ENCODE peak calls at places on chromosomes 12 and 14, in five cellular contexts. G, X, C, Z and I are unnamed samples. For H3K4me1, the result is how much of the 10 kb centered on the place peaks cover.

GRCh38 chr12:26319511-26319910 is 124.1 kb downstream of the SSPN start:
- DNase-seq in Z (peak), C (peak), X (peak), G (peak), I (peak)

GRCh38 chr12:52417742-52418141 is 11.6 kb upstream of the KRT82 start:
- DNase-seq in G (no peak), Z (no peak), X (no peak), C (no peak), I (no peak)

GRCh38 chr12:76470028-76470939 is 89.3 kb downstream of the OSBPL8 start:
- DNase-seq in C (peak), G (no peak), X (no peak), Z (no peak), I (peak)

GRCh38 chr14:100620437-100621100 is 33.4 kb upstream of the BEGAIN start:
- DNase-seq in G (peak), X (peak), Z (no peak), C (no peak), I (no peak)

GRCh38 chr12:92530706-92531105 is 172.1 kb upstream of the PLEKHG7 start:
- DNase-seq in C (no peak), X (no peak), G (no peak), Z (no peak), I (no peak)

GRCh38 chr12:63882844-63883243 is 38.3 kb downstream of the SRGAP1 start:
- DNase-seq in G (no peak), C (peak), X (no peak), Z (no peak), I (peak)

GRCh38 chr14:70730393-70730792 is 78.9 kb downstream of the MAP3K9 start:
- DNase-seq in Z (no peak), G (no peak), C (no peak), X (no peak), I (no peak)

GRCh38 chr14:73660511-73660910 is 15.7 kb downstream of the DNAL1 start:
- DNase-seq in Z (no peak), C (no peak), X (no peak), G (no peak), I (no peak)

GRCh38 chr14:104085032-104085888 is at the start of gene ASPG:
- DNase-seq in C (no peak), X (peak), G (peak), Z (peak), I (no peak)

GRCh38 chr14:30162066-30162465 is 234.4 kb upstream of the PRKD1 start:
- DNase-seq in X (no peak), G (no peak), C (no peak), Z (no peak), I (no peak)

GRCh38 chr12:122159879-122160278 is 14.1 kb downstream of the IL31 start:
- DNase-seq in G (no peak), Z (no peak), X (no peak), C (no peak), I (no peak)

GRCh38 chr12:89949457-89950195 is 241.0 kb upstream of the ATP2B1 start:
- DNase-seq in X (no peak), G (no peak), Z (no peak), C (peak), I (no peak)

GRCh38 chr12:24510581-24511125 is 438.2 kb downstream of the BCAT1 start:
- DNase-seq in Z (no peak), X (no peak), G (no peak), C (no peak), I (no peak)

GRCh38 chr12:124536613-124537012 is 30.8 kb downstream of the NCOR2 start:
- DNase-seq in Z (no peak), G (no peak), X (no peak), C (peak), I (no peak)

GRCh38 chr14:68520637-68521556 is 272.0 kb downstream of the ZFP36L1 start:
- DNase-seq in X (no peak), G (no peak), Z (no peak), C (no peak), I (no peak)

GRCh38 chr14:90398315-90398811 is 1.5 kb downstream of the CALM1 start:
- DNase-seq in Z (peak), G (peak), C (no peak), X (peak), I (peak)

GRCh38 chr12:115010324-115010995 is 326.5 kb upstream of the TBX3 start:
- DNase-seq in Z (no peak), G (no peak), C (peak), X (no peak), I (no peak)

GRCh38 chr12:51381226-51382079 is 9.8 kb downstream of the GALNT6 start:
- DNase-seq in G (no peak), X (no peak), Z (no peak), C (peak), I (no peak)

GRCh38 chr12:46675736-46676135 is 150.1 kb downstream of the SLC38A4 start:
- DNase-seq in Z (no peak), G (no peak), C (peak), X (peak), I (no peak)

GRCh38 chr14:28690029-28690683 is 76.4 kb upstream of the FOXG1 start:
- DNase-seq in Z (no peak), G (no peak), X (no peak), C (no peak), I (no peak)

GRCh38 chr12:125090437-125090836 is 25.2 kb downstream of the AACS start:
- DNase-seq in Z (no peak), G (no peak), C (no peak), X (no peak), I (no peak)

GRCh38 chr12:115035536-115036107 is 351.6 kb upstream of the TBX3 start:
- DNase-seq in X (no peak), C (no peak), G (no peak), Z (no peak), I (no peak)

GRCh38 chr12:70643927-70644326 is 6.7 kb upstream of the PTPRB start:
- DNase-seq in C (no peak), G (no peak), X (no peak), Z (no peak), I (no peak)

DNA sequence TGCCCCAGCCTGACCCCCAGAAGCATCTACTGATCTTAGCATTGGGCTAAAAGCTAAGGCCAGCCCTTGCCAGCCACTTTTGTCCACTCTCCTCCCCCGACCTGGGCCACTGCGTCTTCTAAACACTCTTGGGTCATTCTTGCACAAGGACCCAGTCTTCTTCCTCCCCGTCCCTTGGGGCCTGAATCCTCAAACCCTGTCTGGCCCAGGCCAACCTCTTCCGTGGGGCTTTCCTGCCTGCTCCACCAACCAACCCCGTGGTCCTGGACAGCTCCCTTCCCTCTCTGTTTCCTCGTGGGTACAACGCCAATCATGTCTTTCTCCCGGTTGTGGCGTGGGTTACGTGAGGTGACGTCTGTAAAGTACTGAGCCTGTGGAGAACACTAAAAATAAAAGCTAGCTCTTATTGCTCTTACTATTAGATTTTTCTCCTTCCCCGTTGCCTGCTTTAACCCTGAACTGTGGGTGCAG is 21.5 kb downstream of the FAM222A start:
- DNase-seq in Z (peak), X (peak), G (peak), C (no peak), I (no peak)
- H3K4me1 ChIP-seq in Z (under half), X (under half), G (under half), C (under half), I (under half)

GRCh38 chr14:95137804-95138167 is 19.5 kb downstream of the DICER1 start:
- DNase-seq in X (no peak), C (no peak), G (no peak), Z (no peak), I (no peak)

GRCh38 chr14:95140060-95140858 is 17.1 kb downstream of the DICER1 start:
- DNase-seq in X (no peak), C (peak), Z (no peak), G (no peak), I (no peak)

GRCh38 chr14:95137164-95137803 is 20.0 kb downstream of the DICER1 start:
- DNase-seq in Z (no peak), X (no peak), C (no peak), G (no peak), I (no peak)

GRCh38 chr14:95136631-95137030 is 20.7 kb downstream of the DICER1 start:
- DNase-seq in X (no peak), Z (no peak), C (peak), G (no peak), I (no peak)

GRCh38 chr14:95138876-95139275 is 18.5 kb downstream of the DICER1 start:
- DNase-seq in Z (no peak), C (peak), G (no peak), X (no peak), I (no peak)
- H3K4me3 ChIP-seq in Z (no peak), C (no peak), G (no peak), X (no peak), I (no peak)

GRCh38 chr14:59134307-59134706 is 54.2 kb upstream of the DAAM1 start:
- DNase-seq in X (no peak), C (no peak), G (no peak), Z (no peak), I (no peak)

GRCh38 chr14:59133709-59134108 is 54.8 kb upstream of the DAAM1 start:
- DNase-seq in X (no peak), Z (no peak), G (no peak), C (no peak), I (no peak)

GRCh38 chr14:59130472-59130871 is 58.0 kb upstream of the DAAM1 start:
- DNase-seq in X (no peak), C (no peak), Z (no peak), G (no peak), I (no peak)

GRCh38 chr14:59131926-59132763 is 56.3 kb upstream of the DAAM1 start:
- DNase-seq in X (no peak), Z (no peak), C (no peak), G (no peak), I (no peak)

GRCh38 chr14:59133202-59133601 is 55.3 kb upstream of the DAAM1 start:
- DNase-seq in C (no peak), Z (no peak), X (no peak), G (no peak), I (no peak)
- TF ChIP-seq CTCF in C (peak), Z (no peak), X (peak), G (no peak), I (no peak)

GRCh38 chr12:127363392-127363791 is 903.6 kb upstream of the TMEM132C start:
- DNase-seq in Z (no peak), G (no peak), X (no peak), C (no peak), I (no peak)

GRCh38 chr12:127360580-127360979 is 906.4 kb upstream of the TMEM132C start:
- DNase-seq in C (no peak), Z (no peak), G (no peak), X (no peak), I (no peak)

GRCh38 chr12:127362121-127362520 is 904.8 kb upstream of the TMEM132C start:
- DNase-seq in X (no peak), Z (no peak), G (no peak), C (no peak), I (no peak)
- H3K4me1 ChIP-seq in X (under half), Z (under half), G (under half), C (under half), I (under half)

GRCh38 chr12:68224613-68225285 is 861 bp downstream of the IL26 start:
- DNase-seq in G (no peak), Z (no peak), X (no peak), C (peak), I (no peak)

GRCh38 chr12:68225576-68226476 is at the start of gene IL26:
- DNase-seq in Z (no peak), C (no peak), G (no peak), X (no peak), I (no peak)

GRCh38 chr12:68221497-68221896 is 4.1 kb downstream of the IL26 start:
- DNase-seq in G (no peak), C (no peak), X (no peak), Z (no peak), I (no peak)

GRCh38 chr12:68222336-68222735 is 3.3 kb downstream of the IL26 start:
- DNase-seq in X (no peak), G (no peak), Z (no peak), C (peak), I (no peak)

GRCh38 chr12:68223067-68223747 is 2.4 kb downstream of the IL26 start:
- DNase-seq in X (peak), C (peak), G (peak), Z (peak), I (peak)
- H3K4me3 ChIP-seq in X (peak), C (peak), G (no peak), Z (no peak), I (peak)

DNA sequence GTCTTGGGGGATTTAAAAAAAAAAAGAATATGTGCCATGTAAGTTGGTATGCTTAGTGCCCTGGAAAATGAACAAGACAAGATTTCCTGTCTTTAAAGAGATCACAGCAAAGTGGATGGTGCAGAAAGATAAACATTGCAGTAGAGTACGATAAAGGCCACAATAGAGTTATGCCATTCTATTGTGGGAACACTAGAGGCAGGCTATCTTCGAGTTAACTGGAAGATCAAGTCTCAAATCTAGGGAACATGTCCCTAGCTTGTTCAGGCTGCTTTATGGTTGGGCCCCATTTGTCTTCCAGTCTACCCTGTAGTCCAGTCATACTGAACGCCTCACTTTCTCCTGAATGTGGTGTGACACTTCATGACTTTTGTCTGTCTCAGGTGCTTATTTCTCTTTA is 18.7 kb upstream of the CCT2 start:
- DNase-seq in Z (no peak), C (no peak), X (no peak), G (no peak), I (no peak)
- TF ChIP-seq CTCF in Z (no peak), C (no peak), X (no peak), G (no peak), I (no peak)